ENCODE peak calls at places on chromosomes 16 and 17, in ten cellular contexts. L, E, B, M, W, T, U, Z, J and A are unnamed samples.

GRCh38 chr17:47945529-47946508 is 4.4 kb downstream of the PNPO start:
- DNase-seq in Z (peak), W (no peak), J (no peak), L (no peak), M (no peak), B (peak), E (no peak), U (no peak), T (no peak), A (no peak)

GRCh38 chr16:50724237-50724747 is 17.6 kb upstream of the CYLD start:
- DNase-seq in W (no peak), L (no peak), J (no peak), T (no peak), Z (peak), B (no peak), M (no peak), U (no peak), E (no peak), A (no peak)

GRCh38 chr16:49588061-49588460 is 214.5 kb downstream of the C16orf78 start:
- DNase-seq in L (no peak), J (no peak), M (peak), Z (no peak), B (peak), U (no peak), T (no peak), W (peak), E (no peak), A (no peak)

GRCh38 chr17:52138350-52138749 is 20.2 kb downstream of the CA10 start:
- DNase-seq in T (no peak), U (no peak), J (no peak), E (no peak), Z (peak), W (no peak), M (no peak), L (no peak), B (no peak), A (no peak)

GRCh38 chr16:75108792-75109731 is 7.5 kb downstream of the LDHD start:
- DNase-seq in L (peak), Z (peak), B (peak), M (peak), T (no peak), E (peak), W (peak), J (peak), U (peak), A (peak)

GRCh38 chr17:75707096-75707720 is 14.1 kb upstream of the ITGB4 start:
- DNase-seq in J (no peak), M (no peak), W (peak), Z (no peak), T (no peak), B (peak), L (no peak), U (no peak), E (no peak), A (no peak)

GRCh38 chr17:77467513-77467912 is 326.7 kb downstream of the SEC14L1 start:
- DNase-seq in Z (no peak), E (no peak), T (no peak), B (no peak), L (no peak), U (no peak), J (no peak), M (no peak), W (no peak), A (no peak)

GRCh38 chr16:89373355-89374110 is 116.8 kb downstream of the ANKRD11 start:
- DNase-seq in W (no peak), E (no peak), T (no peak), J (peak), M (peak), B (no peak), U (no peak), Z (peak), L (peak), A (no peak)

GRCh38 chr16:2598723-2599122 is 60.9 kb downstream of the PDPK1 start:
- DNase-seq in M (no peak), T (no peak), U (no peak), E (no peak), W (no peak), B (no peak), L (no peak), J (no peak), Z (no peak), A (no peak)

GRCh38 chr17:21001111-21001812 is 41.5 kb downstream of the USP22 start:
- DNase-seq in W (no peak), J (no peak), L (peak), E (no peak), T (no peak), U (no peak), Z (no peak), M (no peak), B (no peak), A (no peak)

GRCh38 chr16:50611332-50611934 is 63.2 kb downstream of the NKD1 start:
- DNase-seq in M (no peak), J (no peak), B (no peak), L (peak), U (no peak), E (no peak), T (no peak), Z (peak), W (no peak), A (peak)

GRCh38 chr17:38701504-38702165 is 3.4 kb upstream of the MLLT6 start:
- DNase-seq in E (peak), Z (peak), M (peak), J (no peak), U (peak), B (no peak), W (peak), L (peak), T (peak), A (no peak)

GRCh38 chr16:17470871-17471744 is at the start of gene XYLT1:
- DNase-seq in L (no peak), B (peak), J (peak), M (peak), W (no peak), Z (peak), T (no peak), U (peak), E (peak), A (peak)

GRCh38 chr17:82216301-82217119 is 3.9 kb upstream of the CCDC57 start:
- DNase-seq in L (peak), J (no peak), U (no peak), W (peak), E (no peak), M (peak), Z (peak), T (no peak), B (peak), A (peak)